ENCODE peak calls at places on chromosomes 11 and 22, in four cellular contexts. One of them, this sample, is unnamed.

GRCh38 chr11:1409108-1409851 is 19.5 kb downstream of the BRSK2 start:
- DNase-seq in K562: no peak
- DNase-seq in GM12878: no peak
- DNase-seq in HL-60: no peak
- DNase-seq in this sample: no peak

GRCh38 chr22:19603767-19604166 is 79.6 kb upstream of the CLDN5 start:
- DNase-seq in K562: peak
- DNase-seq in GM12878: no peak
- DNase-seq in HL-60: no peak
- DNase-seq in this sample: no peak

GRCh38 chr11:46733234-46733633 is 14.2 kb downstream of the F2 start:
- DNase-seq in K562: no peak
- DNase-seq in GM12878: no peak
- DNase-seq in HL-60: no peak
- DNase-seq in this sample: no peak

GRCh38 chr11:70716986-70717775 is 318.9 kb downstream of the CTTN start:
- DNase-seq in K562: no peak
- DNase-seq in GM12878: no peak
- DNase-seq in HL-60: peak
- DNase-seq in this sample: no peak

GRCh38 chr22:44575344-44576268 is 77.6 kb upstream of the RTL6 start:
- DNase-seq in K562: no peak
- DNase-seq in GM12878: no peak
- DNase-seq in HL-60: no peak
- DNase-seq in this sample: no peak

GRCh38 chr11:23310276-23310675 is 450.0 kb upstream of the CCDC179 start:
- DNase-seq in K562: no peak
- DNase-seq in GM12878: no peak
- DNase-seq in HL-60: no peak
- DNase-seq in this sample: no peak

GRCh38 chr22:44728761-44729261 is 23.6 kb upstream of the ARHGAP8 start:
- DNase-seq in K562: no peak
- DNase-seq in GM12878: no peak
- DNase-seq in HL-60: no peak
- DNase-seq in this sample: no peak

GRCh38 chr11:84273541-84273940 is 987.4 kb upstream of the CCDC90B start:
- DNase-seq in K562: no peak
- DNase-seq in GM12878: no peak
- DNase-seq in HL-60: no peak
- DNase-seq in this sample: no peak

GRCh38 chr11:111220716-111221115 is 24.8 kb upstream of the POU2AF2 start:
- DNase-seq in K562: no peak
- DNase-seq in GM12878: no peak
- DNase-seq in HL-60: no peak
- DNase-seq in this sample: no peak

GRCh38 chr11:68345776-68346728 is 33.7 kb downstream of the LRP5 start:
- DNase-seq in K562: no peak
- DNase-seq in GM12878: no peak
- DNase-seq in HL-60: no peak
- DNase-seq in this sample: no peak

GRCh38 chr11:95925011-95925410 is 1.1 kb upstream of the MTMR2 start:
- DNase-seq in K562: peak
- DNase-seq in GM12878: no peak
- DNase-seq in HL-60: no peak
- DNase-seq in this sample: no peak

GRCh38 chr11:113385749-113386148 is 1.8 kb upstream of the ANKK1 start:
- DNase-seq in K562: no peak
- DNase-seq in GM12878: no peak
- DNase-seq in HL-60: no peak
- DNase-seq in this sample: no peak

GRCh38 chr11:117064275-117064674 is 34.0 kb downstream of the SIK3 start:
- DNase-seq in K562: no peak
- DNase-seq in GM12878: no peak
- DNase-seq in HL-60: no peak
- DNase-seq in this sample: no peak

GRCh38 chr22:47401592-47401898 is 639.1 kb downstream of the TBC1D22A start:
- DNase-seq in K562: no peak
- DNase-seq in GM12878: no peak
- DNase-seq in HL-60: no peak
- DNase-seq in this sample: no peak

GRCh38 chr11:64757549-64758329 is 2.0 kb downstream of the PYGM start:
- DNase-seq in K562: no peak
- DNase-seq in GM12878: no peak
- DNase-seq in HL-60: no peak
- DNase-seq in this sample: no peak

GRCh38 chr22:38313384-38313955 is 3.8 kb downstream of the CSNK1E start:
- DNase-seq in K562: no peak
- DNase-seq in GM12878: peak
- DNase-seq in HL-60: no peak
- DNase-seq in this sample: no peak

GRCh38 chr22:30875481-30876215 is 92.9 kb downstream of the MORC2 start:
- DNase-seq in K562: no peak
- DNase-seq in GM12878: no peak
- DNase-seq in HL-60: no peak
- DNase-seq in this sample: no peak

GRCh38 chr11:117419915-117420485 is 92.3 kb downstream of the CEP164 start:
- DNase-seq in K562: no peak
- DNase-seq in GM12878: no peak
- DNase-seq in HL-60: no peak
- DNase-seq in this sample: no peak

GRCh38 chr11:73218106-73218829 is at the start of gene P2RY2:
- DNase-seq in K562: no peak
- DNase-seq in GM12878: no peak
- DNase-seq in HL-60: peak
- DNase-seq in this sample: peak

GRCh38 chr11:122032317-122032716 is 83.7 kb downstream of the BLID start:
- DNase-seq in K562: no peak
- DNase-seq in GM12878: no peak
- DNase-seq in HL-60: no peak
- DNase-seq in this sample: no peak
- TF ChIP-seq SPI1 in K562: no peak
- TF ChIP-seq SPI1 in GM12878: no peak
- TF ChIP-seq SPI1 in HL-60: no peak
- TF ChIP-seq SPI1 in this sample: no peak

GRCh38 chr11:92311616-92312449 is 87.2 kb downstream of the FAT3 start:
- DNase-seq in K562: no peak
- DNase-seq in GM12878: no peak
- DNase-seq in HL-60: no peak
- DNase-seq in this sample: no peak
- TF ChIP-seq SPI1 in K562: no peak
- TF ChIP-seq SPI1 in GM12878: no peak
- TF ChIP-seq SPI1 in HL-60: no peak
- TF ChIP-seq SPI1 in this sample: no peak

GRCh38 chr11:2836335-2837095 is 49.1 kb downstream of the CDKN1C start:
- DNase-seq in K562: no peak
- DNase-seq in GM12878: no peak
- DNase-seq in HL-60: no peak
- DNase-seq in this sample: no peak
- TF ChIP-seq SPI1 in K562: no peak
- TF ChIP-seq SPI1 in GM12878: no peak
- TF ChIP-seq SPI1 in HL-60: no peak
- TF ChIP-seq SPI1 in this sample: no peak

DNA sequence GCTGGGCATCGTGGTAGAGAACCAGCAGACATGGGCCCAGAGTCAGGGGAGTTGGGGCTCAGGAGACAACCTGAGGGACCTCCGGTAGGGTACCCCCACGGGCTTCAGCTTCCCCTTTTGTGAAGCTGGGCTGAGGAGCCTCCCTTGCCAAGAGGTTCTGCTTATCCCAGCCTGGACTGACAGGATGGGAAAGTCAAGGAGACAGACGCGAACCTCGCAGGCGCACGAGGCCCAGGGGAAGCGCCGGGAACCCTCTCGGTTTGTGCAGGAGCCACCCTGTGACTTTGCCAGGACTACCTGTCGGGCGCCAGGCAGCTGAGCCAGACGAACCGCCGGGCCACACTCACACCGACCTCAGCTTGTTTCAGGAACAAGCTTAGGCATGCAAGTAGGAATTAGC is 566.1 kb downstream of the BRD1 start:
- DNase-seq in K562: no peak
- DNase-seq in GM12878: no peak
- DNase-seq in HL-60: no peak
- DNase-seq in this sample: no peak
- TF ChIP-seq SPI1 in K562: no peak
- TF ChIP-seq SPI1 in GM12878: no peak
- TF ChIP-seq SPI1 in HL-60: no peak
- TF ChIP-seq SPI1 in this sample: no peak

DNA sequence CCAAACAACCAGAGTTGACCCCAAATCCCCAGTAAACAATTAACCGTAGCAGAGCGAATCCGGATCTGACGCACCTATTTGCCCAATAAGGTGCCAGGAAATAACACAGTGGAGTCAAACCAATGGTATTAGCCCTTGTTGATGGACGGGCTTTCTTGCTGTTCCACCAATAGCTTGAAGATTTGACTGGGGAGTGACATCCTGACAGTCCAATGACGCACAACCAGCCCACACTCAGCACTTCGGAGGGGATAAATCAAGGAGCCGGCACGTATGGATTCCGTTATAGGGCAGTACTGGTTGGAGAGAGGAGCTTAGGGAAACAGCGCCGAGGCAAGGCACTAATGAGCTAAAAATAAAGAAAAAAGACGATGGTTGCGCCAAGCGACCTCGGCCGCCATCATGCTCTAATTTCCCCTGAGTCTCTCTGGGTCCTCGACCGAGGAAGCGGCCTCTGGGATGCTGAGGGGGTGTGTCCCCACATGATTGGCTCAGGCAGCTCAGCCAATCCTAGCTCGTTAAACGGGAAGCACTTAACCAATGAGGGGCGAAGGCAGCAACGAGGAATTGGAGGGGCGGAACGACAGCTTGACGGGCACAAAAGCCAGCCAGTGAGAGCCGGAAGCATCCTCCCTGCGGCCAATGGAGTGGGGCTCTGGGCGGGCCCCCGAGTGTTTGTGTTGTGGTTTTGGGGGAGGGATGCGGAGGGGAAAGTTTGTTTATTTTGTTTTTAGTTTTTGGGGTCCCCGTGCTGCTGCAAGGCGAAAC is 49.5 kb downstream of the FAM83F start:
- DNase-seq in K562: peak
- DNase-seq in GM12878: peak
- DNase-seq in HL-60: peak
- DNase-seq in this sample: peak
- TF ChIP-seq SPI1 in K562: peak
- TF ChIP-seq SPI1 in GM12878: peak
- TF ChIP-seq SPI1 in HL-60: peak
- TF ChIP-seq SPI1 in this sample: no peak

DNA sequence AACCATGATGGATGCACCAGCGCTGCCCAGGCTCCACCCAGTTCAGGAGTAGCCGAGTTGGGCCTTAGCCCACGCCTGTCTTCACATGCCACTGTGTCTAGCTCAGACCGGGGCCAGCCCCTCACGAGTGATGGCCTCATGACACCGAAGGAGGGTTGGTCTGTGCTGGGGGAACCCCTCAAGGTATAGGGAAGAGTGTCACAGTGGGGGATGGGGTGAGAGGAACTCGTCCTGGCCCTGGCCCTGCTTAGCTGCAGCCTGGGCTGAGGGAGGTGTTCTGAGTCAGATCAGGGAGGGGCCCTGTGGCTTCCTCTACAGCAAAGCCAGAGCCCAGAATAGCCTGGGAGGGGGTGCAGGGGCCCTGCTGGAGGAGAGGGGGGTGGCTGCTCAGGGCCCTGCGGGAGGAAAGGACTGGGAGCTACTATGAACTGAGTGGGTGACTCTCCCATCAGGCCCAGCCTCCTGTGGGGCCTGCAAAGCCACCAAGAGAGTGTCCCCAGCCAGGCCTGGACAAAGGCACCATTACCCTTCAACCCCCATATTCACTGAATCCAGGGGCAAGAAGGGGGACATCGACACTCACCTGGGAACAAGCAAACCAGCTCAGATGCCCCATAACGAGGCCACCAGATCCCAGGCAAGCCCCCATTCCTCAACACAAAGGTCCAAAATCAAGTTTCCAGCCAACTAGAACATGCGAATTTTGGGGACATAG is 41.2 kb downstream of the IGLL5 start:
- DNase-seq in K562: peak
- DNase-seq in GM12878: peak
- DNase-seq in HL-60: peak
- DNase-seq in this sample: peak
- TF ChIP-seq SPI1 in K562: peak
- TF ChIP-seq SPI1 in GM12878: peak
- TF ChIP-seq SPI1 in HL-60: no peak
- TF ChIP-seq SPI1 in this sample: peak

This sample was measured in GM12891.